ENCODE peak calls at places on chromosomes 4 and X, in four cellular contexts. E is K562, O is GM12878, W is HL-60. C is an unnamed sample.

GRCh38 chr4:18077808-18078207 is 56.3 kb upstream of the LCORL start:
- DNase-seq in E (no peak), O (no peak), W (no peak), C (no peak)

GRCh38 chr4:80197601-80198444 is 520 bp downstream of the PRDM8 start:
- DNase-seq in E (no peak), O (no peak), W (peak), C (no peak)

GRCh38 chrX:20637351-20637750 is 370.6 kb upstream of the RPS6KA3 start:
- DNase-seq in E (no peak), O (no peak), W (no peak), C (no peak)

GRCh38 chr4:105998210-105998609 is 102.9 kb downstream of the NPNT start:
- DNase-seq in E (no peak), O (no peak), W (no peak), C (no peak)

GRCh38 chr4:15395342-15395741 is 32.5 kb upstream of the C1QTNF7 start:
- DNase-seq in E (no peak), O (no peak), W (no peak), C (no peak)

GRCh38 chr4:6201580-6202091 is 1.3 kb upstream of the JAKMIP1 start:
- DNase-seq in E (peak), O (no peak), W (no peak), C (no peak)

GRCh38 chr4:7192252-7193039 is at the start of gene SORCS2:
- DNase-seq in E (peak), O (no peak), W (peak), C (peak)

GRCh38 chr4:158817562-158818370 is 48.9 kb downstream of the FNIP2 start:
- DNase-seq in E (no peak), O (peak), W (peak), C (no peak)

GRCh38 chr4:48979897-48980579 is 6.0 kb upstream of the CWH43 start:
- DNase-seq in E (no peak), O (no peak), W (no peak), C (no peak)

GRCh38 chrX:96182366-96182765 is 502.3 kb upstream of the DIAPH2 start:
- DNase-seq in E (no peak), O (no peak), W (peak), C (no peak)

GRCh38 chrX:78378476-78379115 is 51.2 kb upstream of the CYSLTR1 start:
- DNase-seq in E (no peak), O (no peak), W (no peak), C (no peak)

GRCh38 chrX:10952619-10953018 is 158.5 kb upstream of the HCCS start:
- DNase-seq in E (no peak), O (no peak), W (no peak), C (no peak)

GRCh38 chrX:964831-965416 is 247.5 kb downstream of the CRLF2 start:
- DNase-seq in E (no peak), O (no peak), W (no peak), C (no peak)

DNA sequence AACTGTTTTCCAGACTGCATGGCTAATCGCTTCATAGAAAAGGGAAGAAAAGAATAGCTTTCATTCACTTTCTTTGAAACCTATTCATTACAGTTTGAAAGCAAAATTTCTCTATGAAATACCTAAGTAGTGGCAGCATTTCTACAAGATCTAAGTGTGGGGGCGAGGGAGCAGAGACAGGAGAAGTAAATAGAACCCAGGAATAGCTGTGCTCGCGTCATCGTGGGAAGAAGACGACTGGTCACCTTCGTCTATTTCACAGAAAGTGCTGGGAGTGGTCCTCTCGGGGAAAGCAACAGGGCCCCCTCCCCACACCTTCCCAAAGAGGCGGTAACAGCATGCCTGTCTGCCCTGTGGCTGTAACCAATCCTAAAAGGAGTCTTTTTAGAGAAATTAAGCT is 169.9 kb upstream of the NOCT start:
- DNase-seq in E (no peak), O (no peak), W (no peak), C (no peak)
- TF ChIP-seq SPI1 in E (no peak), O (no peak), W (no peak), C (no peak)

DNA sequence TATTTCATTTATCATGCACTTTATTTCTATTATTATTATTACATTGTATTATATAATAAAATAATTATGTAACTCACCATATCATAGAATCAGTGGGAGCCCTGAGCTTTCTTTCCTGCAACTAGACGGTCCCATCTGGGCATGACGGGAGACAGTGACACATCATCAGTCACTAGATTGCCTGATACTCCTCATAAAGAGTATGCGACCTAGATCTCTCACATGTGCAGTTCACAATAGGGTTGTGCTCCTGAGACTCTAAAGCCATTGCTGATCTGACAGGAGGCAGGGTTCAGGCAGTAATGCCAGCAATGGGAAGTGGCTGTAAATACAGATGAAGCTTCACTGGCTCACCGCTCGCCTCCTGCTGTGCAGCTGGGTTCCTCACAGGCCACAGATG is 62.3 kb downstream of the DMD start:
- DNase-seq in E (no peak), O (no peak), W (no peak), C (no peak)
- TF ChIP-seq SPI1 in E (no peak), O (no peak), W (no peak), C (no peak)

GRCh38 chr4:8204576-8205227 is 5.6 kb downstream of the SH3TC1 start:
- DNase-seq in E (no peak), O (no peak), W (no peak), C (no peak)

GRCh38 chr4:8205241-8205707 is 6.2 kb downstream of the SH3TC1 start:
- DNase-seq in E (no peak), O (no peak), W (peak), C (no peak)

GRCh38 chr4:8203817-8204216 is 4.7 kb downstream of the SH3TC1 start:
- DNase-seq in E (no peak), O (no peak), W (no peak), C (no peak)

GRCh38 chr4:8207314-8207713 is 8.2 kb downstream of the SH3TC1 start:
- DNase-seq in E (no peak), O (no peak), W (peak), C (no peak)

GRCh38 chr4:8205749-8206611 is 6.9 kb downstream of the SH3TC1 start:
- DNase-seq in E (no peak), O (no peak), W (peak), C (no peak)
- TF ChIP-seq SPI1 in E (peak), O (peak), W (peak), C (peak)

GRCh38 chrX:108312938-108313337 is 125.3 kb downstream of the COL4A6 start:
- DNase-seq in E (no peak), O (no peak), W (no peak), C (no peak)
- TF ChIP-seq SPI1 in E (no peak), O (no peak), W (no peak), C (no peak)

GRCh38 chr4:103075435-103075893 is 1.1 kb downstream of the SLC9B2 start:
- DNase-seq in E (peak), O (no peak), W (no peak), C (no peak)
- TF ChIP-seq SPI1 in E (no peak), O (no peak), W (no peak), C (no peak)

GRCh38 chr4:2932561-2932950 is 30.6 kb downstream of the NOP14 start:
- DNase-seq in E (no peak), O (no peak), W (peak), C (no peak)
- TF ChIP-seq SPI1 in E (no peak), O (no peak), W (no peak), C (no peak)

C was measured in GM12891.